ENCODE peak calls at places on chromosomes 6 and 20, in seven cellular contexts. Z is lung, V is upper lobe of right lung, H is neural crest cell, B is upper lobe of left lung, X is Peyer's patch, S is endothelial cell. O is an unnamed sample.

GRCh38 chr20:62361799-62362589 is 5.1 kb downstream of the LAMA5 start:
- DNase-seq in Z (peak), V (peak), H (no peak), B (peak), X (no peak), S (no peak), O (peak)

GRCh38 chr20:46076806-46077205 is 13.0 kb downstream of the NCOA5 start:
- DNase-seq in Z (no peak), V (no peak), H (no peak), B (no peak), X (no peak), S (no peak), O (no peak)

GRCh38 chr6:33716890-33717632 is 5.6 kb upstream of the UQCC2 start:
- DNase-seq in Z (no peak), V (peak), H (no peak), B (no peak), X (no peak), S (no peak), O (no peak)

GRCh38 chr20:32888636-32889035 is 29.9 kb downstream of the EFCAB8 start:
- DNase-seq in Z (no peak), V (no peak), H (no peak), B (no peak), X (no peak), S (no peak), O (no peak)

GRCh38 chr20:60249436-60249835 is 291.2 kb downstream of the CDH26 start:
- DNase-seq in Z (no peak), V (no peak), H (no peak), B (no peak), X (no peak), S (no peak), O (no peak)

GRCh38 chr20:40532103-40532502 is 156.9 kb downstream of the MAFB start:
- DNase-seq in Z (no peak), V (no peak), H (no peak), B (peak), X (no peak), S (peak), O (no peak)

GRCh38 chr6:108874470-108875160 is 26.4 kb downstream of the ARMC2 start:
- DNase-seq in Z (no peak), V (no peak), H (no peak), B (peak), X (peak), S (no peak), O (no peak)

GRCh38 chr6:52990342-52990741 is 4.7 kb downstream of the GSTA4 start:
- DNase-seq in Z (no peak), V (no peak), H (no peak), B (no peak), X (no peak), S (no peak), O (no peak)

GRCh38 chr6:170029416-170030283 is 261.2 kb downstream of the DLL1 start:
- DNase-seq in Z (no peak), V (peak), H (no peak), B (peak), X (peak), S (no peak), O (no peak)

GRCh38 chr6:12436224-12436623 is 146.1 kb downstream of the EDN1 start:
- DNase-seq in Z (no peak), V (no peak), H (no peak), B (no peak), X (no peak), S (no peak), O (no peak)

DNA sequence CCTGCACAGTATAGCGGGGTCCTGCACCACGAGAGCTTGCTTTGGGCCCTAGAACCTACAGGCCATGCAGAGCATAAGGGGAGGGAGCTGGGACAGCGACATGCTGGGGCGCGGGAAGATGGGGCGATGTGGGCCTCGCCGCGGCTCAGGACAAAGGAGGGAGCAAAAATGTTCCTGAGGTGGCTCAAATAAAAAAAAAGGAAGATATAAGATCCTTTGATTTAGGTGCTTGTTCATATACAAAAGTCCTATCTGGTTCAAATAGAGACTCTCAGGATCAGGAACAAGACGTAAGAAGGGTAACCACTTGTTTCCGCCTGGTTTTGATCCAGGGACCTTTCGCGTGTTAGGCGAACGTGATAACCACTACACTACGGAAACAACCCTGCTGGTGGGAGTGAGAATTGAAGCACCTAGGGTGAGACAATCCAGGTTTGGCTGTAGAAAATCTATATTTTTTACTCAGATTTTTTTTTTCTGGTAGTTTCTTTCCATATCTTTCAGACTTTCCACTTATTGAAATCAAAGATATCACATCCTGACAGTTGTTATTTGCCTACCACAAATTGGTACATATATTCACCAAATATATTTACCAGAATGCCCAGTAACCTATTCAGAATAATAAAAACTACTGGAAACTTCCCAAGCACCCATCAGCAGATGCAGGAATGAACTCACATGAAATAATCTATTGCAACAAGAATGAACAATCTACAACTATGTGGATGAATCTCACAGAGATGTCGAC is 177.9 kb upstream of the ZNF184 start:
- DNase-seq in Z (no peak), V (no peak), H (peak), B (no peak), X (no peak), S (peak), O (peak)
- TF ChIP-seq CTCF in Z (no peak), V (no peak), H (peak), B (no peak), X (no peak), S (peak), O (peak)

GRCh38 chr6:135088818-135089809 is 34.5 kb upstream of the HBS1L start:
- DNase-seq in Z (no peak), V (no peak), H (no peak), B (no peak), X (no peak), S (no peak), O (no peak)
- TF ChIP-seq CTCF in Z (no peak), V (peak), H (peak), B (peak), X (peak), S (peak), O (peak)

GRCh38 chr6:135002229-135002844 is 52.3 kb downstream of the HBS1L start:
- DNase-seq in Z (no peak), V (no peak), H (no peak), B (no peak), X (no peak), S (no peak), O (no peak)
- TF ChIP-seq CTCF in Z (no peak), V (peak), H (peak), B (no peak), X (peak), S (peak), O (peak)

GRCh38 chr20:54320148-54320607 is 112.3 kb downstream of the PFDN4 start:
- DNase-seq in Z (no peak), V (no peak), H (no peak), B (no peak), X (no peak), S (no peak), O (no peak)
- TF ChIP-seq CTCF in Z (no peak), V (no peak), H (no peak), B (no peak), X (no peak), S (no peak), O (no peak)

DNA sequence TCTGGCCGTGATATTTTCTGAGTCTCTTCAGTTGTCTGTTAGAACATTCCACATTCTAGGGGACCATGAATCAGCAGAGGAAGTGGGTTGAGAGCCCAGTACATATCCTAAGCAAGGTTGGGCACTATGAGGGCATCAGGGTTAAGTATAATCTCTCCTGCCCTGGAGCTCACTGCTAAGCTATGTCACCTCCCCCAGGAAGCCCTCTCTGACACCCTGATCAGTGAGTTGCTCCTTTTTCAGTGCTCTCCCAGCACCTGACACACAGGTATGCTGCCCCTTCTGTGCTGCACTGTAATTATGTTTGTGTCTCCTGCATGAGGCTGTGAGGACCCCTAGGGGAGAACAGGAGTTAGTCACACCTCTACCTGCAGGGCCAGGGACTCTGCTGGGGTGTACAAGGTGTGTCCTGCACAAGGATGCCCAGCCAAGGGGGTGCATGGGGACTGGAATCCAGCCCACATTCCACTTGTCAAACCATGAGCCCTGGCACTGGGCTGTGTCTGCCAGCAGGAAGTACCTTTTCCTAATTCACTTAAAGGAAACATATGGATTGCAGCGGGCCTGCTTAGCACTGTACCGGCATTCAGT is 3.9 kb downstream of the RAB44 start:
- DNase-seq in Z (no peak), V (peak), H (no peak), B (no peak), X (peak), S (no peak), O (no peak)
- TF ChIP-seq CTCF in Z (no peak), V (no peak), H (no peak), B (peak), X (no peak), S (no peak), O (peak)

O was measured in progenitor cell of endocrine pancreas.